ENCODE peak calls at places on chromosomes 7 and 10, in five cellular contexts. One of them, this sample, is unnamed.

GRCh38 chr7:73822319-73823173 is 8.2 kb upstream of the CLDN4 start:
- DNase-seq in HepG2: peak; percentile 50
- DNase-seq in K562: peak; percentile 99
- DNase-seq in SK-N-SH: peak; percentile 70
- DNase-seq in GM12878: no peak
- DNase-seq in this sample: peak; percentile 16

GRCh38 chr7:18890885-18891621 is 226.4 kb downstream of the TWIST1 start:
- DNase-seq in SK-N-SH: no peak
- DNase-seq in HepG2: no peak
- DNase-seq in GM12878: no peak
- DNase-seq in K562: no peak
- DNase-seq in this sample: no peak

GRCh38 chr10:109953745-109954144 is 30.4 kb upstream of the XPNPEP1 start:
- DNase-seq in GM12878: no peak
- DNase-seq in K562: no peak
- DNase-seq in SK-N-SH: no peak
- DNase-seq in HepG2: no peak
- DNase-seq in this sample: no peak

GRCh38 chr7:158976849-158977593 is 120.7 kb downstream of the DYNC2I1 start:
- DNase-seq in K562: peak; percentile 93
- DNase-seq in SK-N-SH: peak; percentile 93
- DNase-seq in HepG2: peak; percentile 76
- DNase-seq in GM12878: peak; percentile 71
- DNase-seq in this sample: peak; percentile 83

GRCh38 chr7:31633894-31634494 is 53.0 kb upstream of the PPP1R17 start:
- DNase-seq in K562: peak; percentile 29
- DNase-seq in HepG2: peak; percentile 56
- DNase-seq in GM12878: no peak
- DNase-seq in SK-N-SH: peak; percentile 41
- DNase-seq in this sample: peak; percentile 63

GRCh38 chr10:132276706-132277105 is 31.0 kb downstream of the STK32C start:
- DNase-seq in SK-N-SH: no peak
- DNase-seq in GM12878: no peak
- DNase-seq in HepG2: no peak
- DNase-seq in K562: no peak
- DNase-seq in this sample: no peak

GRCh38 chr10:79044036-79044664 is 24.6 kb upstream of the ZMIZ1 start:
- DNase-seq in HepG2: no peak
- DNase-seq in GM12878: no peak
- DNase-seq in SK-N-SH: no peak
- DNase-seq in K562: no peak
- DNase-seq in this sample: no peak

GRCh38 chr10:95394161-95394880 is 103.5 kb upstream of the PDLIM1 start:
- DNase-seq in HepG2: peak; percentile 20
- DNase-seq in SK-N-SH: no peak
- DNase-seq in GM12878: peak; percentile 55
- DNase-seq in K562: peak; percentile 57
- DNase-seq in this sample: no peak

GRCh38 chr10:71512794-71513379 is 116.2 kb downstream of the CDH23 start:
- DNase-seq in HepG2: peak; percentile 33
- DNase-seq in GM12878: no peak
- DNase-seq in SK-N-SH: peak; percentile 57
- DNase-seq in K562: no peak
- DNase-seq in this sample: no peak

GRCh38 chr7:16989883-16990413 is 108.2 kb upstream of the AGR3 start:
- DNase-seq in HepG2: peak; percentile 100
- DNase-seq in K562: no peak
- DNase-seq in SK-N-SH: no peak
- DNase-seq in GM12878: no peak
- DNase-seq in this sample: no peak

GRCh38 chr10:83801983-83802382 is 337.3 kb upstream of the GHITM start:
- DNase-seq in HepG2: no peak
- DNase-seq in K562: no peak
- DNase-seq in SK-N-SH: no peak
- DNase-seq in GM12878: no peak
- DNase-seq in this sample: no peak

GRCh38 chr7:83677180-83677866 is 28.4 kb upstream of the SEMA3E start:
- DNase-seq in K562: no peak
- DNase-seq in GM12878: no peak
- DNase-seq in SK-N-SH: peak; percentile 24
- DNase-seq in HepG2: no peak
- DNase-seq in this sample: peak; percentile 32

GRCh38 chr10:58660577-58661255 is 148.0 kb downstream of the BICC1 start:
- DNase-seq in GM12878: no peak
- DNase-seq in K562: no peak
- DNase-seq in HepG2: no peak
- DNase-seq in SK-N-SH: no peak
- DNase-seq in this sample: no peak

GRCh38 chr7:112143567-112143966 is 62.6 kb downstream of the DOCK4 start:
- DNase-seq in GM12878: no peak
- DNase-seq in SK-N-SH: no peak
- DNase-seq in K562: no peak
- DNase-seq in HepG2: no peak
- DNase-seq in this sample: no peak

GRCh38 chr10:89633484-89633883 is 11.6 kb downstream of the PANK1 start:
- DNase-seq in SK-N-SH: no peak
- DNase-seq in HepG2: peak; percentile 45
- DNase-seq in K562: no peak
- DNase-seq in GM12878: no peak
- DNase-seq in this sample: no peak

GRCh38 chr10:125037145-125037544 is 95.2 kb downstream of the ZRANB1 start:
- DNase-seq in K562: no peak
- DNase-seq in GM12878: no peak
- DNase-seq in HepG2: peak; percentile 37
- DNase-seq in SK-N-SH: no peak
- DNase-seq in this sample: no peak

GRCh38 chr10:1151071-1152033 is 95.2 kb downstream of the WDR37 start:
- DNase-seq in SK-N-SH: peak; percentile 13
- DNase-seq in K562: no peak
- DNase-seq in GM12878: no peak
- DNase-seq in HepG2: no peak
- DNase-seq in this sample: no peak

GRCh38 chr10:34299105-34299611 is 515.9 kb downstream of the PARD3 start:
- DNase-seq in HepG2: no peak
- DNase-seq in K562: no peak
- DNase-seq in SK-N-SH: no peak
- DNase-seq in GM12878: no peak
- DNase-seq in this sample: no peak

GRCh38 chr7:522938-523289 is 3.3 kb upstream of the PDGFA start:
- DNase-seq in SK-N-SH: no peak
- DNase-seq in GM12878: no peak
- DNase-seq in HepG2: no peak
- DNase-seq in K562: no peak
- DNase-seq in this sample: no peak

GRCh38 chr7:525740-526139 is 6.1 kb upstream of the PDGFA start:
- DNase-seq in HepG2: no peak
- DNase-seq in GM12878: no peak
- DNase-seq in SK-N-SH: no peak
- DNase-seq in K562: no peak
- DNase-seq in this sample: no peak

GRCh38 chr7:524800-525199 is 5.2 kb upstream of the PDGFA start:
- DNase-seq in SK-N-SH: no peak
- DNase-seq in K562: no peak
- DNase-seq in GM12878: no peak
- DNase-seq in HepG2: no peak
- DNase-seq in this sample: no peak

GRCh38 chr7:522071-522937 is 2.7 kb upstream of the PDGFA start:
- DNase-seq in GM12878: peak; percentile 31
- DNase-seq in K562: peak; percentile 66
- DNase-seq in HepG2: no peak
- DNase-seq in SK-N-SH: no peak
- DNase-seq in this sample: peak; percentile 45

DNA sequence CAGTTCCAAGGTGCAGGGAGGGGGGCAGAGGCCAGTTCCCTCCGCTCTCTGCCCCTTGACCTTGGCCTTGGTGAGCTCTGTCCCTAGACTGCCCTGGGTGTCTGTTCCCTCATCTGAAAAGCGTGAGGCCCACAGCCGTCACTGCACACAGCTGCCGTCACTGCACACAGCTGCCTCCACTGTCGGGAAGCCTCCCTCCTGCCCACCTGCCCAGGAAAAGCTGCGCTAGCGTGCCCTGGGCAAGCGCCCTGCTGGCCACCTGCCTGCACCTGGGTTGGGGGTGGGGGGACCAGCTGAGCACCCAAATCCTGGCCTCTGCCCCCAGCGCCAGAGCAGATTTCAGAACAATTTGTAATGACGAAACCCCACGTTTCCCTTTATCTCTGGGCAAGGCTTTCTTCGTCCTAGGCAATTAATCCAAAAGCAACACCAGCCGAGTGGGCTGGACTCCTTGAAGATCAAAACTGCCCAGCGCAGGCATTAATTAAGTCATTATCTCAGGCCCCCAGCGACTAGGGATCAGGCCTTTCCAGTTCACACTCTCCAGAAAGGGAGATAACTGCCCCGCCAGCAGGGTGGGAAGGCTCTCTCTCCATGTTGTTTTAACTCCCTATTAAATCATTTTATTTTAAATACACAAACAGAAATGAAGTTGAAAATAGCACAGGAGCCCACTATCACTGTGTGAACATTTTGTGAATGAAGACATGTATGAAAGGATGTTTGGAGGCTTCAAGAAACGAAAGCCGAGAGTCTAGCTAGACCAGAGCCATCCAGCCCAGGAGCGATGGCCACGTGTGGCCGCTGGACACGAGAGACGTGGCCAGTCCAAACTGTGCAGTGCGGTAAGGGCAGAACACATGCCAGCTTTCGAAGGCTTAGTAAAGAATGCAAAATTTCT is 4.0 kb upstream of the PDGFA start:
- DNase-seq in K562: peak; percentile 37
- DNase-seq in SK-N-SH: no peak
- DNase-seq in GM12878: no peak
- DNase-seq in HepG2: no peak
- DNase-seq in this sample: no peak
- TF ChIP-seq FOXM1 in K562: no peak
- TF ChIP-seq FOXM1 in SK-N-SH: no peak
- TF ChIP-seq FOXM1 in GM12878: no peak
- TF ChIP-seq FOXM1 in HepG2: no peak
- TF ChIP-seq FOXM1 in this sample: no peak

DNA sequence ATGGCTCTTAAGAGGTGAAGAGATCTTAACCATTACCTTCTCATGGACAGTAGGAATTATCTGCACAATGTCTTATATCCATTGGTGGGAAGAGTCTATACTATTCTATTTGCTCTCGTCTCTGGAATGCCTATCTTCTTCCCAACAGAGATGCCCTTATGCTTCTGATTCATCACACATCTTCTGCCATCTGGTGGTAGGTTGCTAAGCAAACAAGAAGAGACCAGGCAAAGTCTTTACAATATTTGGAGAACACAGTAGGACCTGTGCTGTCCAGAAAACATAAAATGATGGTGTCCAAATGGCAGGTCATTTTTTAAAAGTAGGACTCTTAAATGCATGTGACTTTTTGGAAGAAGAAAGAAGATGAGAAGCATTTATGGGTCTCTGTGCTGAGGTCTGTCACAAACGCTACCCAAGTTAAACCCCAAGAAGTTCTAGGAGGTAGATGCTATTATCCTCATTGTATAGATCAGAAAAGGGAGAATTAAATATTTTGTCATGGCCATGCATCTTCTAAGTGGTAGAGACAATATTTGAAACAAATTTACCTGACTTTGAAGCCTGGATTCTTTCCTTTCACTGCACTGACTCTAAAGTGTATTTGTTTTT is 67.8 kb upstream of the NXPH1 start:
- DNase-seq in K562: peak; percentile 22
- DNase-seq in GM12878: no peak
- DNase-seq in SK-N-SH: no peak
- DNase-seq in HepG2: peak; percentile 37
- DNase-seq in this sample: peak; percentile 20
- TF ChIP-seq FOXM1 in K562: no peak
- TF ChIP-seq FOXM1 in GM12878: no peak
- TF ChIP-seq FOXM1 in SK-N-SH: no peak
- TF ChIP-seq FOXM1 in HepG2: no peak
- TF ChIP-seq FOXM1 in this sample: no peak

GRCh38 chr7:127937066-127937680 is 94.1 kb downstream of the LRRC4 start:
- DNase-seq in GM12878: no peak
- DNase-seq in K562: no peak
- DNase-seq in HepG2: no peak
- DNase-seq in SK-N-SH: no peak
- DNase-seq in this sample: no peak

GRCh38 chr7:127941471-127941870 is 89.8 kb downstream of the LRRC4 start:
- DNase-seq in HepG2: no peak
- DNase-seq in SK-N-SH: no peak
- DNase-seq in K562: no peak
- DNase-seq in GM12878: no peak
- DNase-seq in this sample: no peak

GRCh38 chr7:127935847-127936376 is 95.3 kb downstream of the LRRC4 start:
- DNase-seq in K562: no peak
- DNase-seq in GM12878: no peak
- DNase-seq in SK-N-SH: no peak
- DNase-seq in HepG2: no peak
- DNase-seq in this sample: no peak

GRCh38 chr7:127940365-127941160 is 90.7 kb downstream of the LRRC4 start:
- DNase-seq in K562: no peak
- DNase-seq in GM12878: no peak
- DNase-seq in HepG2: no peak
- DNase-seq in SK-N-SH: no peak
- DNase-seq in this sample: no peak

DNA sequence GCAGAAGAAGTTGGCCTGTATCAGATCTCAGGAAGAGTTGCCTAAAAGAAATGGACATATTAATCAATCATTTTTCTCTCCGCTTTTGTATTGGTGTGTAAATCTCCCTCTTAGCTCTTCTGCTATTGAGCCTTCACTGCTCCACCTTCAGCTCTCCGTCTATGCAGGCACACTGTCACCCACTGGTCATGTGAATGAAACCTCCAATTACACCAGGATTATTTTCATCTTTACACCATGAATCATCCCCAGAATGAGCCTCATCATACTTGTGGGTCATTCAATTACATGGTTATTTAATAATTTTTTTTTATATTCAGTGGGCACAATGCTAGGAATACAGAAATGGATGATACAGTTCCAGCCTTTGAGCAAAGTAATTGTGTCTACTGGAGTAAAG is 92.6 kb downstream of the LRRC4 start:
- DNase-seq in GM12878: no peak
- DNase-seq in SK-N-SH: no peak
- DNase-seq in HepG2: no peak
- DNase-seq in K562: no peak
- DNase-seq in this sample: no peak
- TF ChIP-seq FOXM1 in GM12878: no peak
- TF ChIP-seq FOXM1 in SK-N-SH: no peak
- TF ChIP-seq FOXM1 in HepG2: no peak
- TF ChIP-seq FOXM1 in K562: no peak
- TF ChIP-seq FOXM1 in this sample: no peak

GRCh38 chr7:105792488-105793370 is 83.7 kb downstream of the ATXN7L1 start:
- DNase-seq in HepG2: no peak
- DNase-seq in K562: no peak
- DNase-seq in GM12878: no peak
- DNase-seq in SK-N-SH: no peak
- DNase-seq in this sample: no peak

GRCh38 chr7:105796365-105796764 is 80.0 kb downstream of the ATXN7L1 start:
- DNase-seq in HepG2: no peak
- DNase-seq in K562: no peak
- DNase-seq in SK-N-SH: no peak
- DNase-seq in GM12878: no peak
- DNase-seq in this sample: no peak

GRCh38 chr7:105797652-105798051 is 78.7 kb downstream of the ATXN7L1 start:
- DNase-seq in SK-N-SH: peak; percentile 55
- DNase-seq in HepG2: no peak
- DNase-seq in GM12878: no peak
- DNase-seq in K562: no peak
- DNase-seq in this sample: no peak

GRCh38 chr7:105791926-105792325 is 84.5 kb downstream of the ATXN7L1 start:
- DNase-seq in K562: no peak
- DNase-seq in HepG2: no peak
- DNase-seq in GM12878: no peak
- DNase-seq in SK-N-SH: no peak
- DNase-seq in this sample: no peak

GRCh38 chr7:105794741-105795729 is 81.4 kb downstream of the ATXN7L1 start:
- DNase-seq in K562: no peak
- DNase-seq in HepG2: no peak
- DNase-seq in GM12878: no peak
- DNase-seq in SK-N-SH: no peak
- DNase-seq in this sample: no peak
- TF ChIP-seq FOXM1 in K562: no peak
- TF ChIP-seq FOXM1 in HepG2: no peak
- TF ChIP-seq FOXM1 in GM12878: no peak
- TF ChIP-seq FOXM1 in SK-N-SH: no peak
- TF ChIP-seq FOXM1 in this sample: no peak